ENCODE peak calls at places on chromosome 6, in nine cellular contexts. K is ovary, Q is pancreas, V is tibial nerve, F is body of pancreas, R is heart right ventricle, S is heart left ventricle, B is HepG2, G is testis. I is an unnamed sample.

GRCh38 chr6:12012231-12012565 is at the start of gene HIVEP1:
- DNase-seq in S (no peak), Q (peak; percentile 80), G (no peak), R (no peak), K (no peak), F (peak; percentile 25), V (no peak), B (no peak), I (peak; percentile 36)

GRCh38 chr6:7087491-7087979 is 20.2 kb upstream of the RREB1 start:
- DNase-seq in Q (no peak), G (no peak), K (no peak), F (no peak), B (no peak), R (no peak), S (no peak), V (no peak), I (no peak)

GRCh38 chr6:126312013-126312665 is 27.8 kb upstream of the CENPW start:
- DNase-seq in R (no peak), V (no peak), F (no peak), Q (no peak), B (peak; percentile 44), S (no peak), K (no peak), G (no peak), I (no peak)

GRCh38 chr6:56046576-56046975 is 171.2 kb upstream of the BMP5 start:
- DNase-seq in Q (no peak), K (no peak), G (no peak), V (peak; percentile 31), S (peak; percentile 70), R (peak; percentile 17), B (no peak), F (peak; percentile 23), I (peak; percentile 92)

GRCh38 chr6:158464483-158464882 is 95.4 kb upstream of the TMEM181 start:
- DNase-seq in Q (no peak), S (no peak), G (no peak), B (no peak), R (no peak), F (no peak), K (no peak), V (no peak), I (no peak)

GRCh38 chr6:148835920-148836441 is 89.2 kb downstream of the UST start:
- DNase-seq in G (no peak), R (no peak), S (no peak), V (no peak), B (no peak), Q (no peak), F (no peak), K (no peak), I (peak; percentile 48)

GRCh38 chr6:54291738-54292137 is 16.5 kb upstream of the TINAG start:
- DNase-seq in K (no peak), S (no peak), Q (no peak), V (no peak), G (no peak), B (no peak), R (no peak), F (no peak), I (no peak)

GRCh38 chr6:135880066-135880972 is 28.8 kb downstream of the PDE7B start:
- DNase-seq in K (no peak), S (no peak), R (no peak), Q (no peak), B (no peak), F (no peak), V (no peak), G (no peak), I (no peak)

GRCh38 chr6:107618672-107619071 is 128.8 kb downstream of the SOBP start:
- DNase-seq in B (no peak), G (no peak), V (no peak), F (no peak), R (no peak), S (no peak), K (no peak), Q (no peak), I (no peak)

GRCh38 chr6:142233945-142234682 is 67.7 kb upstream of the ADGRG6 start:
- DNase-seq in G (no peak), Q (no peak), R (no peak), F (no peak), K (no peak), S (no peak), V (no peak), B (no peak), I (no peak)

GRCh38 chr6:151240036-151240685 is 394 bp downstream of the AKAP12 start:
- DNase-seq in R (peak; percentile 84), F (peak; percentile 52), K (peak; percentile 88), Q (peak; percentile 64), S (peak; percentile 83), G (peak; percentile 94), B (no peak), V (peak; percentile 87), I (peak; percentile 82)

DNA sequence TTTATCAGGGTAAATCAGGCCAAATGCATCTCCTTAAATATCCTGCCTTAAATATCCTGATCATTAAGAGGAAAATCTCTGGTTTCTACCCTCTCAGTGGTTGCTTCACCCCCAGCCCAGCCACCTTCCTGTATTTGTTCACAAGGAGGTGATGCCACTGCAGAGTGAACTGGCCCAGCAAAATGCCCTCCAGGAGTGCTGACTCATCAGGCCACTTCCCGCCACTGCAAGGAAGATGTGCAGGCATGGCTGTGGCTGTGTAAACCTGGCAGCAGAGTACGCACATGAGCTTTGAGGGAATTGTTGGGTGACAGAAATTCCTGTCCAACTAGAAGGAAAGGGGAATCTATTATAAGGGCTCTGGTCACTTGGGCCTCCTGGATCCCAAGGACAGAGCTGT is 13.8 kb downstream of the NQO2 start:
- DNase-seq in R (no peak), V (no peak), F (peak; percentile 48), Q (no peak), S (peak; percentile 68), G (no peak), K (no peak), B (no peak), I (peak; percentile 56)
- TF ChIP-seq CTCF in R (no peak), V (no peak), F (no peak), Q (no peak), S (no peak), G (no peak), K (no peak), B (no peak), I (no peak)

GRCh38 chr6:221531-222349 is 70.5 kb upstream of the DUSP22 start:
- DNase-seq in G (no peak), V (no peak), B (peak; percentile 35), K (no peak), F (no peak), Q (no peak), S (no peak), R (no peak), I (no peak)
- H3K4me1 ChIP-seq in G (no peaks in the 10 kb centered on the region), V (peaks cover 7% of the 10 kb centered on the region), B (peaks cover 56% of the 10 kb centered on the region), K (no peaks in the 10 kb centered on the region), F (no peaks in the 10 kb centered on the region), Q (no peaks in the 10 kb centered on the region), S (peaks cover 6% of the 10 kb centered on the region), R (no peaks in the 10 kb centered on the region), I (peaks cover 4% of the 10 kb centered on the region)

GRCh38 chr6:144781836-144782235 is 496.7 kb downstream of the UTRN start:
- DNase-seq in R (no peak), F (no peak), B (no peak), G (no peak), V (no peak), S (no peak), Q (no peak), K (no peak), I (no peak)

GRCh38 chr6:144778056-144778455 is 492.9 kb downstream of the UTRN start:
- DNase-seq in R (no peak), F (no peak), G (no peak), B (no peak), K (no peak), Q (no peak), S (no peak), V (no peak), I (no peak)

GRCh38 chr6:144776031-144776819 is 491.1 kb downstream of the UTRN start:
- DNase-seq in V (no peak), G (no peak), S (no peak), Q (no peak), B (peak; percentile 10), F (no peak), R (no peak), K (no peak), I (no peak)

GRCh38 chr6:144777249-144777648 is 492.1 kb downstream of the UTRN start:
- DNase-seq in Q (no peak), G (no peak), V (no peak), R (no peak), F (no peak), B (no peak), K (no peak), S (no peak), I (no peak)

DNA sequence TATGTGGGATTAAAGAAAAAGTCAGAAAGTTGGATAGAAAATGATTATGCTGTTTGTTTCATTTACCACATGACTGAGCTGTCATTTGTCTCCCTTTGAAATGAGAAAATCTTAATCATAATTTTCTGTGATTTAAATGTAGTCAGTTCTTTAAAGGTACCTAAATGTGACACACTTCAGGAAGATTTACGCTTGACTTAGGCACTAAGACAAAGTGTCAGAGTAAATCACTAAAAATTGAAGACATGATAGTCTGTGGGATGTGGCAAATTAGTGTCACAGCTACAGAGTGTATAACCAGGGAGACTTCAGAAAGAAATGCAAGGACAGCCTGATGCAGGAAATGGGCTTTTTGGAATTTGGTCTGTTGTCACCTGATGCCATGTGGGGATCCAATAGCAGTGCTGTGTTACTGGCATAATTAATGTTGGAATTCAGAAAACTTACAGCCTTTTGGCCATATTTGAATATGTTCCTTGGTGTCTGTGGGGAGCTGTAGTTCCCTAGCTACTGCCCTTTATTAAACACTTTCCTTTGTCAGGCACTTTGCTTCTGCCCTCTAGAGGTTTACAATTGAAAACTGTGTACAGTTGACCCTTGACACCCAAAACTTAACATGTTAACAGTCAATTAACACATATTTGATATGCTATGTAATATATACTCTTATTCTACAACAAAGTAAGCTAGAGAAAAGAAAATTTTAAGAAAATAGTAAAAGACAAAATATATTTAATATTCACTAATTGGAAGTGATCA is 493.8 kb downstream of the UTRN start:
- DNase-seq in K (no peak), Q (no peak), V (no peak), G (no peak), S (no peak), B (no peak), F (no peak), R (no peak), I (no peak)
- TF ChIP-seq CTCF in K (no peak), Q (no peak), V (no peak), G (no peak), S (peak; percentile 22), B (peak; percentile 32), F (no peak), R (no peak), I (peak; percentile 28)

DNA sequence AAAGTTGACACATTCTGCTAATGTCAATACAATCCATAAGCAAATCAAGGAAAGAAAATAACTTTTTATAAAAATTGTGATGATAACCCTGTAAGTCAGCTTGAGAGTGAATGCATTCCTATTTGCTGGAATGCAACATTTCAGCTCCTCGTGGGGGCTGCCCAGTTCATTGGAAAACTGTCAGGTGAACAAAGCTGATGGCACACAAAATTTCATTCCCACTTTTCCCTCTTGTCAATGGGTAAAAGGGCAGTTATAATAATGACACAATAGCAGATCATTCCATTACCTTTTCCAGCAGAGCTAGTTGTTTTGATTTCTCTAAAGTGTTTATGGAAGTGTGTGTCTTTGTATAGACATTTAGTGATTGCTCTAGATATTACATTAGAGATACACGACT is 1124.6 kb upstream of the MAP3K7 start:
- DNase-seq in K (no peak), V (no peak), S (no peak), G (no peak), R (no peak), F (no peak), B (no peak), Q (no peak), I (no peak)
- H3K4me1 ChIP-seq in K (no peaks in the 10 kb centered on the region), V (no peaks in the 10 kb centered on the region), S (no peaks in the 10 kb centered on the region), G (no peaks in the 10 kb centered on the region), R (no peaks in the 10 kb centered on the region), F (no peaks in the 10 kb centered on the region), B (no peaks in the 10 kb centered on the region), Q (no peaks in the 10 kb centered on the region), I (no peaks in the 10 kb centered on the region)

I was measured in cardiac muscle cell.